ENCODE peak calls at places on chromosome 21, in four cellular contexts. D is suprapubic skin; I is stimulated activated CD8-positive, alpha-beta memory T cell treated with anti-CD3 and anti-CD28 coated beads, Interleukin-2, amount 100 ng/mL, for 48 hours; V is activated CD4-positive, alpha-beta T cell treated with anti-CD3 and anti-CD28 coated beads, Interleukin-2, amount 50 U/mL, for 24 hours. S is an unnamed sample.

GRCh38 chr21:45541221-45542039 is 810 bp downstream of the SLC19A1 start:
- DNase-seq in D (peak; percentile 88), I (peak; percentile 73), V (peak; percentile 58), S (peak; percentile 99)

GRCh38 chr21:35508389-35508888 is 459.3 kb upstream of the RUNX1 start:
- DNase-seq in D (peak; percentile 68), I (no peak), V (no peak), S (no peak)

GRCh38 chr21:43613755-43614638 is 45.3 kb downstream of the HSF2BP start:
- DNase-seq in D (no peak), I (no peak), V (no peak), S (peak; percentile 34)

GRCh38 chr21:36803801-36804452 is 105.0 kb downstream of the SIM2 start:
- DNase-seq in D (no peak), I (no peak), V (no peak), S (no peak)

GRCh38 chr21:34886554-34887385 is 162.3 kb downstream of the RUNX1 start:
- DNase-seq in D (peak; percentile 72), I (no peak), V (peak; percentile 16), S (no peak)

GRCh38 chr21:44079846-44080245 is 27.4 kb upstream of the PWP2 start:
- DNase-seq in D (no peak), I (no peak), V (no peak), S (no peak)

GRCh38 chr21:34857122-34857713 is 188.4 kb downstream of the CLIC6 start:
- DNase-seq in D (no peak), I (no peak), V (no peak), S (no peak)

GRCh38 chr21:32949701-32950100 is 76.0 kb upstream of the OLIG2 start:
- DNase-seq in D (no peak), I (no peak), V (no peak), S (no peak)

GRCh38 chr21:36854391-36854790 is 112.1 kb downstream of the HLCS start:
- DNase-seq in D (no peak), I (peak; percentile 7), V (no peak), S (no peak)

GRCh38 chr21:34788879-34789278 is 120.1 kb downstream of the CLIC6 start:
- DNase-seq in D (no peak), I (no peak), V (no peak), S (no peak)

GRCh38 chr21:45138199-45139002 is 64.0 kb downstream of the ADARB1 start:
- DNase-seq in D (no peak), I (peak; percentile 68), V (peak; percentile 41), S (peak; percentile 36)

GRCh38 chr21:39313042-39313456 is 383 bp downstream of the BRWD1 start:
- DNase-seq in D (peak; percentile 70), I (peak; percentile 2), V (no peak), S (peak; percentile 23)

GRCh38 chr21:45168522-45168921 is 94.1 kb downstream of the ADARB1 start:
- DNase-seq in D (no peak), I (no peak), V (no peak), S (no peak)

GRCh38 chr21:20997308-20997632 is 939 bp upstream of the NCAM2 start:
- DNase-seq in D (no peak), I (no peak), V (no peak), S (no peak)

GRCh38 chr21:35198004-35198403 is 148.9 kb upstream of the RUNX1 start:
- DNase-seq in D (no peak), I (no peak), V (no peak), S (no peak)

GRCh38 chr21:34807881-34808568 is 139.2 kb downstream of the CLIC6 start:
- DNase-seq in D (peak; percentile 88), I (peak; percentile 64), V (peak; percentile 24), S (no peak)

GRCh38 chr21:38787461-38788274 is 18.1 kb upstream of the ETS2 start:
- DNase-seq in D (no peak), I (no peak), V (no peak), S (peak; percentile 27)

GRCh38 chr21:38139380-38140168 is 117.2 kb upstream of the KCNJ15 start:
- DNase-seq in D (no peak), I (no peak), V (no peak), S (no peak)

GRCh38 chr21:42037943-42038342 is 27.8 kb upstream of the ZBTB21 start:
- DNase-seq in D (no peak), I (no peak), V (no peak), S (no peak)

GRCh38 chr21:33682992-33683627 is 40.8 kb downstream of the ITSN1 start:
- DNase-seq in D (no peak), I (no peak), V (no peak), S (no peak)

GRCh38 chr21:44418876-44419230 is 36.5 kb upstream of the LRRC3 start:
- DNase-seq in D (no peak), I (no peak), V (no peak), S (no peak)